ENCODE peak calls at places on chromosome 18, in seven cellular contexts. N is sigmoid colon; T is fibroblast of pulmonary artery; L is glomerular endothelial cell; E is NCI-H1694; X is GM04503; O is activated CD8-positive, alpha-beta memory T cell treated with anti-CD3 and anti-CD28 coated beads, Interleukin-2, amount 50 U/mL, for 48 hours. J is an unnamed sample.

GRCh38 chr18:50297621-50298442 is 10.3 kb upstream of the CXXC1 start:
- DNase-seq in L (no peak), N (peak), T (peak), O (peak), X (no peak), E (no peak), J (peak)

GRCh38 chr18:76426738-76427305 is 68.2 kb downstream of the ZNF516 start:
- DNase-seq in O (no peak), T (peak), E (no peak), X (no peak), L (no peak), N (peak), J (no peak)

GRCh38 chr18:32530947-32531651 is 60.4 kb upstream of the GAREM1 start:
- DNase-seq in E (no peak), L (no peak), T (peak), X (no peak), O (no peak), N (no peak), J (no peak)

GRCh38 chr18:44518091-44518490 is 162.6 kb upstream of the SETBP1 start:
- DNase-seq in L (no peak), N (no peak), O (no peak), T (no peak), X (no peak), E (no peak), J (no peak)

GRCh38 chr18:42242758-42243157 is 287.7 kb downstream of the PIK3C3 start:
- DNase-seq in O (no peak), N (no peak), L (no peak), X (no peak), E (no peak), T (no peak), J (no peak)

GRCh38 chr18:22378672-22379282 is 38.9 kb downstream of the CTAGE1 start:
- DNase-seq in L (no peak), N (no peak), E (no peak), O (no peak), X (no peak), T (peak), J (peak)

GRCh38 chr18:44885507-44885906 is 204.8 kb downstream of the SETBP1 start:
- DNase-seq in T (no peak), L (no peak), E (no peak), N (no peak), X (no peak), O (no peak), J (no peak)

GRCh38 chr18:58015045-58015444 is 29.0 kb upstream of the NEDD4L start:
- DNase-seq in N (no peak), X (no peak), O (no peak), L (no peak), T (no peak), E (no peak), J (peak)

GRCh38 chr18:6441201-6441600 is 26.5 kb upstream of the L3MBTL4 start:
- DNase-seq in E (no peak), L (no peak), O (no peak), N (no peak), T (no peak), X (no peak), J (no peak)

GRCh38 chr18:13112982-13113381 is 105.6 kb upstream of the LDLRAD4 start:
- DNase-seq in O (no peak), X (no peak), N (peak), E (no peak), L (no peak), T (peak), J (no peak)

GRCh38 chr18:23135679-23136325 is 517 bp downstream of the CABLES1 start:
- DNase-seq in X (no peak), O (peak), N (no peak), L (no peak), E (no peak), T (peak), J (peak)

GRCh38 chr18:25935356-25935755 is 155.1 kb downstream of the SS18 start:
- DNase-seq in L (no peak), T (no peak), O (no peak), E (no peak), N (no peak), X (no peak), J (no peak)

GRCh38 chr18:513826-514530 is 13.5 kb upstream of the COLEC12 start:
- DNase-seq in N (no peak), X (no peak), O (no peak), L (no peak), E (no peak), T (no peak), J (no peak)

GRCh38 chr18:10661333-10661732 is 135.5 kb downstream of the NAPG start:
- DNase-seq in T (peak), L (no peak), O (no peak), N (no peak), X (no peak), E (no peak), J (no peak)

GRCh38 chr18:48621240-48621639 is 82.4 kb downstream of the CTIF start:
- DNase-seq in N (no peak), L (no peak), E (no peak), O (no peak), T (peak), X (peak), J (no peak)

GRCh38 chr18:74905245-74905644 is 303.7 kb downstream of the PTGR3 start:
- DNase-seq in X (no peak), O (no peak), N (peak), L (no peak), E (no peak), T (no peak), J (no peak)

GRCh38 chr18:36628435-36629094 is 200.2 kb downstream of the TPGS2 start:
- DNase-seq in L (no peak), N (no peak), O (no peak), E (no peak), T (peak), X (peak), J (no peak)

GRCh38 chr18:48354746-48355260 is 54.4 kb downstream of the ZBTB7C start:
- DNase-seq in T (no peak), L (no peak), O (no peak), X (no peak), E (no peak), N (peak), J (no peak)

GRCh38 chr18:45066868-45067267 is 386.2 kb downstream of the SETBP1 start:
- DNase-seq in T (peak), L (no peak), X (no peak), O (no peak), E (no peak), N (no peak), J (no peak)

GRCh38 chr18:45664824-45665763 is 49.8 kb downstream of the SLC14A2 start:
- DNase-seq in L (peak), N (no peak), E (peak), X (no peak), T (peak), O (peak), J (peak)

GRCh38 chr18:54043484-54044256 is 180.8 kb downstream of the MBD2 start:
- DNase-seq in E (no peak), N (no peak), L (no peak), T (peak), X (no peak), O (no peak), J (no peak)

GRCh38 chr18:8858888-8859511 is 153.6 kb downstream of the MTCL1 start:
- DNase-seq in T (peak), E (no peak), O (no peak), X (peak), L (no peak), N (no peak), J (no peak)

GRCh38 chr18:58611471-58612131 is 17.3 kb downstream of the ALPK2 start:
- DNase-seq in O (peak), E (no peak), N (no peak), X (no peak), T (no peak), L (no peak), J (no peak)

GRCh38 chr18:13797157-13797611 is 26.8 kb upstream of the MC5R start:
- DNase-seq in L (peak), N (no peak), E (no peak), X (no peak), O (no peak), T (peak), J (no peak)

GRCh38 chr18:59810183-59810582 is 89.6 kb upstream of the PMAIP1 start:
- DNase-seq in O (no peak), N (no peak), L (no peak), X (no peak), T (no peak), E (no peak), J (no peak)

GRCh38 chr18:25873833-25874232 is 216.6 kb downstream of the SS18 start:
- DNase-seq in E (no peak), N (no peak), X (no peak), O (no peak), T (peak), L (no peak), J (no peak)

GRCh38 chr18:24112464-24112863 is 26.4 kb upstream of the CABYR start:
- DNase-seq in X (no peak), T (no peak), N (no peak), L (no peak), O (no peak), E (no peak), J (no peak)

GRCh38 chr18:49555641-49556040 is 6.2 kb upstream of the LIPG start:
- DNase-seq in T (no peak), E (no peak), L (no peak), X (no peak), N (no peak), O (no peak), J (no peak)

GRCh38 chr18:32389868-32390267 is 80.8 kb downstream of the GAREM1 start:
- DNase-seq in N (no peak), L (no peak), X (no peak), T (no peak), E (no peak), O (no peak), J (no peak)

J was measured in germinal center.